ENCODE peak calls at places on chromosomes 4 and X, in nine cellular contexts. F, J, A, I, N, E, Y, L and B are unnamed samples.

GRCh38 chr4:110959041-110959643 is 336.3 kb upstream of the PITX2 start:
- DNase-seq in F (no peak), E (no peak), Y (peak; percentile 1), L (no peak), N (peak; percentile 30), A (no peak), J (no peak), I (no peak), B (no peak)

GRCh38 chr4:189806506-189806905 is 134.2 kb upstream of the FRG1 start:
- DNase-seq in Y (no peak), A (no peak), J (no peak), F (no peak), E (no peak), L (no peak), N (no peak), I (no peak), B (no peak)

GRCh38 chr4:6891436-6892170 is 18.0 kb upstream of the TBC1D14 start:
- DNase-seq in F (peak; percentile 53), A (no peak), I (no peak), E (no peak), L (no peak), Y (no peak), J (no peak), N (no peak), B (peak; percentile 64)

GRCh38 chr4:146545102-146545501 is 23.4 kb upstream of the SLC10A7 start:
- DNase-seq in N (no peak), J (no peak), A (no peak), Y (peak; percentile 22), L (no peak), E (no peak), I (no peak), F (no peak), B (no peak)

GRCh38 chrX:148416931-148417330 is 83.5 kb upstream of the AFF2 start:
- DNase-seq in L (no peak), Y (no peak), J (no peak), I (no peak), F (no peak), A (no peak), N (no peak), E (no peak), B (no peak)

GRCh38 chrX:72142931-72143709 is 11.4 kb upstream of the RTL5 start:
- DNase-seq in E (no peak), J (no peak), L (no peak), F (no peak), N (no peak), A (no peak), Y (no peak), I (no peak), B (no peak)

GRCh38 chr4:49000806-49001205 is 14.7 kb downstream of the CWH43 start:
- DNase-seq in Y (peak; percentile 61), A (no peak), N (peak; percentile 7), F (no peak), E (no peak), L (no peak), J (no peak), I (no peak), B (no peak)

GRCh38 chrX:70508296-70508911 is 63.8 kb downstream of the DLG3 start:
- DNase-seq in E (peak; percentile 67), N (no peak), I (no peak), A (no peak), F (no peak), Y (peak; percentile 57), J (no peak), L (no peak), B (no peak)

GRCh38 chr4:120714581-120714980 is 207.9 kb downstream of the PRDM5 start:
- DNase-seq in J (no peak), E (no peak), I (no peak), N (no peak), F (no peak), Y (no peak), L (no peak), A (no peak), B (no peak)

GRCh38 chrX:44975666-44976263 is 102.8 kb downstream of the KDM6A start:
- DNase-seq in Y (no peak), I (no peak), A (no peak), L (no peak), N (no peak), J (no peak), E (no peak), F (no peak), B (no peak)

GRCh38 chr4:154616731-154617130 is 4.3 kb upstream of the FGG start:
- DNase-seq in A (no peak), N (no peak), Y (no peak), L (no peak), J (no peak), F (no peak), E (no peak), I (no peak), B (no peak)

GRCh38 chr4:132227349-132228165 is 921.5 kb upstream of the PCDH10 start:
- DNase-seq in L (peak; percentile 54), I (no peak), F (no peak), J (no peak), N (no peak), Y (peak; percentile 11), A (no peak), E (no peak), B (no peak)

GRCh38 chr4:38131371-38132139 is 171.4 kb downstream of the PTTG2 start:
- DNase-seq in Y (no peak), N (no peak), L (no peak), I (no peak), E (no peak), F (no peak), A (no peak), J (no peak), B (no peak)

GRCh38 chrX:47302396-47302795 is 68.0 kb upstream of the ZNF157 start:
- DNase-seq in Y (no peak), N (no peak), J (no peak), F (no peak), E (no peak), A (no peak), I (no peak), L (no peak), B (no peak)

GRCh38 chr4:182307746-182308145 is 64.5 kb downstream of the TENM3 start:
- DNase-seq in I (no peak), J (peak; percentile 70), Y (peak; percentile 3), L (no peak), E (no peak), A (no peak), F (no peak), N (peak; percentile 95), B (no peak)

GRCh38 chrX:22699591-22700091 is 300.1 kb upstream of the DDX53 start:
- DNase-seq in N (no peak), Y (no peak), E (no peak), A (no peak), F (no peak), J (peak; percentile 87), L (no peak), I (no peak), B (no peak)

GRCh38 chr4:156475322-156475721 is 496.3 kb downstream of the PDGFC start:
- DNase-seq in J (peak; percentile 62), A (no peak), E (peak; percentile 20), I (no peak), N (peak; percentile 92), F (no peak), L (no peak), Y (peak; percentile 39), B (no peak)

GRCh38 chr4:165700855-165701254 is 172.2 kb upstream of the TLL1 start:
- DNase-seq in J (no peak), E (no peak), F (no peak), Y (no peak), I (no peak), N (no peak), L (no peak), A (no peak), B (no peak)

GRCh38 chr4:185395255-185395955 is at the start of gene LRP2BP:
- DNase-seq in N (peak; percentile 41), Y (no peak), E (peak; percentile 68), A (no peak), I (no peak), L (no peak), J (no peak), F (no peak), B (no peak)

GRCh38 chr4:52714597-52715254 is 36.5 kb downstream of the ERVMER34-1 start:
- DNase-seq in Y (no peak), E (no peak), N (no peak), A (no peak), F (no peak), J (no peak), I (no peak), L (no peak), B (peak; percentile 44)

GRCh38 chrX:113545040-113545439 is 704.4 kb upstream of the AMOT start:
- DNase-seq in F (no peak), A (no peak), L (no peak), E (no peak), I (no peak), Y (no peak), N (no peak), J (peak; percentile 2), B (no peak)

GRCh38 chr4:77618383-77619241 is 13.0 kb downstream of the CXCL13 start:
- DNase-seq in A (peak; percentile 83), L (peak; percentile 75), E (peak; percentile 44), J (peak; percentile 60), F (peak; percentile 43), I (peak; percentile 77), Y (peak; percentile 46), N (peak; percentile 37), B (no peak)

GRCh38 chr4:132437117-132437516 is 712.0 kb upstream of the PCDH10 start:
- DNase-seq in Y (no peak), L (no peak), I (no peak), J (no peak), A (no peak), N (no peak), F (no peak), E (no peak), B (no peak)